ENCODE peak calls at places on chromosome 9, in eight cellular contexts. V, A, M, G, W, R, C and J are unnamed samples.

GRCh38 chr9:38087934-38088925 is 19.2 kb upstream of the SHB start:
- DNase-seq in V (peak), A (peak), M (peak), G (peak), W (peak), R (peak), C (peak), J (peak)

GRCh38 chr9:127283917-127284316 is 19.3 kb downstream of the GARNL3 start:
- DNase-seq in V (no peak), A (peak), M (peak), G (peak), W (peak), R (peak), C (no peak), J (no peak)

GRCh38 chr9:3441197-3441816 is 84.5 kb downstream of the RFX3 start:
- DNase-seq in V (peak), A (peak), M (peak), G (peak), W (peak), R (peak), C (peak), J (peak)

GRCh38 chr9:94144394-94144793 is 60.1 kb downstream of the PTPDC1 start:
- DNase-seq in V (no peak), A (no peak), M (peak), G (no peak), W (no peak), R (no peak), C (no peak), J (no peak)

GRCh38 chr9:131676431-131676972 is 63.4 kb downstream of the RAPGEF1 start:
- DNase-seq in V (no peak), A (no peak), M (no peak), G (no peak), W (no peak), R (no peak), C (no peak), J (no peak)

GRCh38 chr9:130354806-130355205 is 89.2 kb downstream of the HMCN2 start:
- DNase-seq in V (no peak), A (no peak), M (no peak), G (no peak), W (no peak), R (no peak), C (no peak), J (no peak)

GRCh38 chr9:101311759-101312420 is 72.9 kb downstream of the BAAT start:
- DNase-seq in V (peak), A (peak), M (peak), G (peak), W (peak), R (peak), C (no peak), J (peak)

GRCh38 chr9:100064872-100065581 is 33.8 kb downstream of the ERP44 start:
- DNase-seq in V (no peak), A (no peak), M (peak), G (peak), W (peak), R (peak), C (no peak), J (no peak)

GRCh38 chr9:29208670-29209069 is 1635.4 kb upstream of the C9orf72 start:
- DNase-seq in V (no peak), A (no peak), M (no peak), G (no peak), W (no peak), R (no peak), C (no peak), J (no peak)

GRCh38 chr9:38277601-38278200 is 114.8 kb upstream of the ALDH1B1 start:
- DNase-seq in V (no peak), A (no peak), M (no peak), G (no peak), W (peak), R (peak), C (no peak), J (no peak)

GRCh38 chr9:137178939-137179630 is 7.2 kb upstream of the TMEM210 start:
- DNase-seq in V (no peak), A (no peak), M (no peak), G (no peak), W (no peak), R (no peak), C (no peak), J (no peak)

GRCh38 chr9:86944974-86945867 is 2.1 kb downstream of the GAS1 start:
- DNase-seq in V (peak), A (peak), M (no peak), G (no peak), W (no peak), R (peak), C (no peak), J (no peak)
- TF ChIP-seq CTCF in V (no peak), A (no peak), M (no peak), G (no peak), W (no peak), R (no peak), C (no peak), J (no peak)

DNA sequence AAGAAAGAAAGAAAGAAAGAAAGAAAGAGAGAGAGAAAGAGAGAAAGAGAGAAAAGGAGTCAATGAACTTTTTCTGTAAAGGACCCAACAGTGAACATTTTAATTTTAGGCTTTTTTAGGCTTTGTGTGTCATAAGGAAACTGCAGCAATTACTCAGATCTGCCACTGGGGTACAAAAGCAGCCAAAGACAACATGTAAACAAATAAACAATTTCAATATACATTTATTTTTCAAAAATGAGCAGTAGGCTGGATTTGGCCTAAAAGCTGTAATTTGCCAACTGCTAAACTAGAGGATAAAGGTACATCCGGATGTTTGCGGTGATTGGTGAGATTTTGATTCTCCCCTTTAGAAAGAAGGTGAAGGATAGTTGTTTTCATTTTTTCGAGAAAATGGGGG is 143.6 kb downstream of the CEMIP2 start:
- DNase-seq in V (no peak), A (no peak), M (no peak), G (no peak), W (no peak), R (no peak), C (no peak), J (no peak)
- TF ChIP-seq CTCF in V (no peak), A (no peak), M (peak), G (peak), W (no peak), R (peak), C (no peak), J (no peak)

GRCh38 chr9:96619491-96620154 is at the start of gene CDC14B:
- DNase-seq in V (peak), A (peak), M (peak), G (peak), W (peak), R (peak), C (peak), J (peak)
- TF ChIP-seq CTCF in V (no peak), A (no peak), M (no peak), G (no peak), W (no peak), R (no peak), C (no peak), J (peak)

DNA sequence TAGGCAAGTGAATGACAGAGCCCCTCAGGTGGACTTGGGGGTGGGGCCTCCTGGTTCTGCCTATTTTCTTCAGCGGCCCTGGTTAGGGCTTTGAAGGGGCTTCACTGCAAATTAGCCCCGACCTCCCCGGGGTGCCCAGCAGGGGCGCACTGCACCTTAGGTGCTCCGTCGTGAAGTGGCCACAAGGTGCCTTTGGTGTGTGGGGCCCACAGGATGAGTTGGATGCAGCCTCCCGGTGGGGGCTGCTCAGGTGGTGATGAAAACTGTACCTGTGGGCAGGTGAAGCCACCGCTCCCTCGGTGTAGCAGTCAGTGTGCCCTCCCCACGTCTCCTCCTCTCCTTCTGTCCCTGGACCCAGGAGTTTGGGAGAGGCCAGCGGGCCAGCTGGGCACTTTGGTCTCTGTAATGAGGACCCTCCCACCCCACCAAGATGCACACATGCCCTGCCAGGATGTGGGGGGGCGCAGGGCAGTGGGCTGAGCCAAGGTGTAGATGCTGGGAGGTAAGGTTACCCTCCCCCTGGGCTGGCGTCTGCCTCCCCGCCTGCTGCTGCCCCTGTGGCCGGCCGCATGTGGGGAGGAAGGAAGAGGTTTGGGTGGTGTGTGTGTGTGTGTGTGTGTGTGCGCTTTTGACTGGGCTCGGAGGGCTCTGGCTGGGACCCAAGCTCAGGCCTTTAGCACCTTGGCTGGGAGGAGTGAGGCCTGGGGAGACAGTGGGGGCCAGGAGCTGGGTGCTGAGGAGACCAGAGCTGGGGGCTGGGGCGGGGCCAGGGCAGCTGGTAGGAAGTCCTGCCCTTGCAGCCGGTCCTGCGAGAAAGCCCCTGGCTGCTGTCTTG is 55.6 kb downstream of the RXRA start:
- DNase-seq in V (no peak), A (no peak), M (no peak), G (no peak), W (no peak), R (no peak), C (no peak), J (peak)
- TF ChIP-seq CTCF in V (no peak), A (peak), M (peak), G (peak), W (peak), R (no peak), C (peak), J (peak)

GRCh38 chr9:79577969-79578723 is 6.4 kb downstream of the TLE4 start:
- DNase-seq in V (no peak), A (no peak), M (no peak), G (no peak), W (no peak), R (peak), C (no peak), J (no peak)
- TF ChIP-seq CTCF in V (no peak), A (no peak), M (no peak), G (no peak), W (no peak), R (no peak), C (no peak), J (no peak)